ENCODE peak calls at places on chromosomes 1 and 21, in six cellular contexts. Z is CD8-positive, alpha-beta T cell; S is right cardiac atrium; H is AG04450; G is gastrocnemius medialis; X is mammary epithelial cell. Y is an unnamed sample.

GRCh38 chr1:226064168-226064815 is 1.8 kb downstream of the H3-3A start:
- DNase-seq in Z (no peak), S (no peak), H (no peak), G (no peak), X (peak; percentile 39), Y (no peak)

GRCh38 chr1:244599937-244600350 is 53.0 kb upstream of the DESI2 start:
- DNase-seq in Z (peak; percentile 21), S (no peak), H (peak; percentile 89), G (no peak), X (peak; percentile 93), Y (no peak)

GRCh38 chr1:243712890-243713425 is 137.1 kb downstream of the AKT3 start:
- DNase-seq in Z (no peak), S (no peak), H (no peak), G (no peak), X (no peak), Y (no peak)

GRCh38 chr1:109877320-109877771 is 33.3 kb upstream of the CSF1 start:
- DNase-seq in Z (no peak), S (peak; percentile 90), H (peak; percentile 79), G (peak; percentile 40), X (peak; percentile 69), Y (peak; percentile 65)

GRCh38 chr1:100322436-100323211 is 29.7 kb upstream of the CDC14A start:
- DNase-seq in Z (no peak), S (no peak), H (no peak), G (no peak), X (peak; percentile 30), Y (no peak)

GRCh38 chr1:119762953-119763352 is 5.8 kb downstream of the HMGCS2 start:
- DNase-seq in Z (no peak), S (no peak), H (no peak), G (no peak), X (no peak), Y (no peak)

GRCh38 chr1:44021156-44021555 is 10.1 kb downstream of the SLC6A9 start:
- DNase-seq in Z (no peak), S (no peak), H (no peak), G (no peak), X (no peak), Y (no peak)

GRCh38 chr1:97781762-97782337 is 139.0 kb downstream of the DPYD start:
- DNase-seq in Z (no peak), S (no peak), H (no peak), G (no peak), X (no peak), Y (no peak)

GRCh38 chr1:165899461-165899941 is 72.1 kb downstream of the UCK2 start:
- DNase-seq in Z (no peak), S (peak; percentile 73), H (no peak), G (no peak), X (peak; percentile 46), Y (no peak)

GRCh38 chr1:25100151-25100841 is 132.0 kb downstream of the SYF2 start:
- DNase-seq in Z (peak; percentile 43), S (no peak), H (no peak), G (no peak), X (no peak), Y (no peak)

GRCh38 chr1:58652351-58653184 is 47.3 kb downstream of the MYSM1 start:
- DNase-seq in Z (peak; percentile 53), S (no peak), H (peak; percentile 72), G (peak; percentile 11), X (peak; percentile 75), Y (peak; percentile 82)

GRCh38 chr21:36482181-36482580 is 2.3 kb upstream of the CLDN14 start:
- DNase-seq in Z (no peak), S (no peak), H (no peak), G (no peak), X (no peak), Y (no peak)

GRCh38 chr1:245154429-245155185 is at the start of gene KIF26B:
- DNase-seq in Z (no peak), S (peak; percentile 66), H (no peak), G (no peak), X (peak; percentile 67), Y (no peak)

GRCh38 chr1:7670334-7671145 is 100.6 kb upstream of the VAMP3 start:
- DNase-seq in Z (peak; percentile 6), S (peak; percentile 84), H (no peak), G (peak; percentile 59), X (no peak), Y (peak; percentile 87)

GRCh38 chr21:45613881-45614280 is 29.6 kb upstream of the PCBP3 start:
- DNase-seq in Z (no peak), S (no peak), H (no peak), G (no peak), X (no peak), Y (no peak)

GRCh38 chr1:200038987-200039848 is 11.7 kb downstream of the NR5A2 start:
- DNase-seq in Z (no peak), S (no peak), H (no peak), G (no peak), X (peak; percentile 32), Y (no peak)

GRCh38 chr1:31058012-31058411 is 7.5 kb downstream of the PUM1 start:
- DNase-seq in Z (no peak), S (no peak), H (no peak), G (no peak), X (no peak), Y (no peak)

GRCh38 chr1:91803847-91804545 is 82.0 kb downstream of the TGFBR3 start:
- DNase-seq in Z (peak; percentile 86), S (no peak), H (no peak), G (no peak), X (peak; percentile 46), Y (no peak)

GRCh38 chr1:91774520-91775203 is 111.3 kb downstream of the TGFBR3 start:
- DNase-seq in Z (no peak), S (no peak), H (no peak), G (no peak), X (no peak), Y (no peak)

GRCh38 chr1:22806584-22806983 is 95.9 kb downstream of the EPHB2 start:
- DNase-seq in Z (no peak), S (peak; percentile 41), H (no peak), G (no peak), X (no peak), Y (no peak)

GRCh38 chr1:10599194-10599861 is 124.6 kb downstream of the PEX14 start:
- DNase-seq in Z (no peak), S (no peak), H (peak; percentile 61), G (no peak), X (peak; percentile 89), Y (no peak)

GRCh38 chr1:51584021-51584420 is 32.9 kb upstream of the OSBPL9 start:
- DNase-seq in Z (no peak), S (no peak), H (no peak), G (no peak), X (no peak), Y (no peak)

GRCh38 chr1:33081554-33082305 is 777 bp downstream of the AZIN2 start:
- DNase-seq in Z (no peak), S (peak; percentile 55), H (no peak), G (no peak), X (no peak), Y (no peak)

GRCh38 chr1:33085332-33085731 is 4.4 kb downstream of the AZIN2 start:
- DNase-seq in Z (no peak), S (no peak), H (no peak), G (no peak), X (no peak), Y (no peak)

GRCh38 chr1:33080885-33081553 is at the start of gene AZIN2:
- DNase-seq in Z (peak; percentile 96), S (peak; percentile 99), H (peak; percentile 86), G (peak; percentile 94), X (peak; percentile 93), Y (peak; percentile 89)

GRCh38 chr1:33080373-33080772 is 580 bp upstream of the AZIN2 start:
- DNase-seq in Z (no peak), S (no peak), H (no peak), G (no peak), X (no peak), Y (no peak)

GRCh38 chr1:33082575-33083112 is 1.7 kb downstream of the AZIN2 start:
- DNase-seq in Z (no peak), S (no peak), H (no peak), G (no peak), X (no peak), Y (no peak)
- H3K4me3 ChIP-seq in Z (no peak overlapping the region), S (no peak overlapping the region), H (peak overlapping the region; percentile 95), G (no peak overlapping the region), X (no peak overlapping the region), Y (no peak overlapping the region)

GRCh38 chr21:31667639-31668038 is 8.1 kb downstream of the SOD1 start:
- DNase-seq in Z (no peak), S (no peak), H (no peak), G (no peak), X (peak; percentile 60), Y (no peak)
- H3K9me3 ChIP-seq in Z (no peaks in the 10 kb centered on the region), S (no peaks in the 10 kb centered on the region), H (no peaks in the 10 kb centered on the region), G (no peaks in the 10 kb centered on the region), X (no peaks in the 10 kb centered on the region), Y (no peaks in the 10 kb centered on the region)

GRCh38 chr21:32415451-32415850 is 2.9 kb downstream of the EVA1C start:
- DNase-seq in Z (no peak), S (no peak), H (no peak), G (no peak), X (no peak), Y (no peak)

GRCh38 chr21:32412998-32413504 is 545 bp downstream of the EVA1C start:
- DNase-seq in Z (no peak), S (peak; percentile 81), H (no peak), G (peak; percentile 20), X (no peak), Y (peak; percentile 41)

GRCh38 chr21:32414579-32415358 is 2.3 kb downstream of the EVA1C start:
- DNase-seq in Z (no peak), S (no peak), H (no peak), G (no peak), X (peak; percentile 30), Y (no peak)

GRCh38 chr21:32412162-32412997 is at the start of gene EVA1C:
- DNase-seq in Z (peak; percentile 76), S (peak; percentile 91), H (no peak), G (peak; percentile 30), X (peak; percentile 69), Y (peak; percentile 49)

GRCh38 chr21:32413697-32414578 is 1.4 kb downstream of the EVA1C start:
- DNase-seq in Z (no peak), S (no peak), H (no peak), G (no peak), X (peak; percentile 46), Y (no peak)
- H3K4me3 ChIP-seq in Z (peak overlapping the region; percentile 63), S (peak overlapping the region; percentile 79), H (peak overlapping the region; percentile 23), G (peak overlapping the region; percentile 79), X (peak overlapping the region; percentile 68), Y (peak overlapping the region; percentile 75)

DNA sequence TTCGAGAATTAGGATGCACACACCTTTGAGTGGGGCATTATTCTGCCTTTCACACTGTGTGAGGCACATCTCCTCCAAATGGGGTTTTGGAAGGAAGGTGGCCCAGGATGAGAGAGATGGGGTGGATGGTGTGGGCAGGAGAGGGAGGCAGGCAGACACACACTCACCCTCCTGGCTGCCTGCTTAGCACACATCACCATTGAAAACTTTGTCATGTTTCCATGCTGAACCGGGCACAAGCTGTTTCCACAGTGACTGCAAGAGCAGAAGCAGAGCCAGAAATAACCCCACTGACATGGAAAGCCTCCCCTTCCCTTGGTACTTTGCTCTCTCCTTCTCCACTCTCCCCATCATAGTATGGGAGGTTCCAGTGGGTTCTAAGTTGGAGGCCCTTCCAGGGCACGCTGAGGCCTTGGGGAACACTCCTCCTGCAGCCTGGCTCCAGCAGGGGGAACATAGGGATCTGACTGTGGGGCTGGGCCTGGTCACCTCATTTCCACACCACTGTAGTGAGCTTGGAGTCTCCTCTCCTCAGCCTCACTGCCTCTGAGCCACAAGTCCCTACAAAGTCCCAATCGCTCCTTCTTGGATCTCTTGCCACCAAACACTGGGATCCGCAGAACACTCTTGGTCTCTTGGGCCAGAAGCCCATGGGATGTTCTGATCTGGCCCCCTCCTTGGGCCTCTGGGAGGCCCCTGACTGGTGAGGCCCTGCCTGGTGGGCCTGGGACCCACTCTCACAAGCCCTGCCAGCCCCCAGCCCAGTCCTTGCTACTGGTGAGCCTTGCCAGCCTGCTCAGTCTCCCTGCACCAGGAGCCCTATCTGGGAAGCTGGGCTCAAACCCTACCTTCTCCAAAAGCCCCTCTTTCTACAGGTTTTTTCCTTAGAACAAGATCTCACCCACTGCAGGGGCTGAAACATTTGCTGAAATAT is 163.0 kb upstream of the EDN2 start:
- DNase-seq in Z (no peak), S (peak; percentile 3), H (no peak), G (no peak), X (no peak), Y (no peak)
- H3K9me3 ChIP-seq in Z (no peaks in the 10 kb centered on the region), S (no peaks in the 10 kb centered on the region), H (no peaks in the 10 kb centered on the region), G (no peaks in the 10 kb centered on the region), X (no peaks in the 10 kb centered on the region), Y (no peaks in the 10 kb centered on the region)